ENCODE peak calls at places on chromosomes 16 and 17, in five cellular contexts. O, U, W, L and S are unnamed samples.

GRCh38 chr16:52318259-52319008 is 228.5 kb downstream of the TOX3 start:
- DNase-seq in O (no peak), U (no peak), W (peak), L (no peak), S (no peak)

GRCh38 chr17:17156107-17156506 is 50.0 kb downstream of the PLD6 start:
- DNase-seq in O (no peak), U (no peak), W (no peak), L (no peak), S (no peak)

GRCh38 chr17:78322858-78323455 is 36.9 kb downstream of the SOCS3 start:
- DNase-seq in O (no peak), U (no peak), W (no peak), L (no peak), S (no peak)

GRCh38 chr16:5041604-5042133 is 7.9 kb upstream of the NAGPA start:
- DNase-seq in O (no peak), U (no peak), W (no peak), L (peak), S (no peak)

GRCh38 chr16:17374668-17375255 is 96.0 kb downstream of the XYLT1 start:
- DNase-seq in O (no peak), U (no peak), W (no peak), L (no peak), S (no peak)

GRCh38 chr16:48385272-48385953 is at the start of gene SIAH1:
- DNase-seq in O (peak), U (peak), W (peak), L (peak), S (no peak)

GRCh38 chr16:84617068-84617630 is 729 bp downstream of the COTL1 start:
- DNase-seq in O (no peak), U (no peak), W (no peak), L (peak), S (no peak)

GRCh38 chr17:81859906-81860755 is at the start of gene P4HB:
- DNase-seq in O (no peak), U (no peak), W (no peak), L (no peak), S (no peak)

GRCh38 chr17:38403491-38403890 is 24.8 kb upstream of the ARHGAP23 start:
- DNase-seq in O (no peak), U (no peak), W (no peak), L (peak), S (no peak)

GRCh38 chr17:18055597-18055996 is 16.4 kb downstream of the GID4 start:
- DNase-seq in O (no peak), U (no peak), W (no peak), L (no peak), S (no peak)

GRCh38 chr16:30085247-30085646 is 6.5 kb downstream of the TBX6 start:
- DNase-seq in O (no peak), U (no peak), W (no peak), L (no peak), S (no peak)

GRCh38 chr17:63189082-63189481 is 223.0 kb downstream of the TANC2 start:
- DNase-seq in O (no peak), U (peak), W (no peak), L (no peak), S (no peak)

GRCh38 chr17:27322690-27323508 is 29.0 kb downstream of the WSB1 start:
- DNase-seq in O (no peak), U (no peak), W (no peak), L (no peak), S (no peak)

GRCh38 chr17:64277831-64278562 is 14.9 kb upstream of the TEX2 start:
- DNase-seq in O (no peak), U (no peak), W (no peak), L (no peak), S (no peak)

GRCh38 chr17:80798595-80799552 is 192.8 kb upstream of the CHMP6 start:
- DNase-seq in O (no peak), U (no peak), W (no peak), L (no peak), S (no peak)

GRCh38 chr16:73163238-73163795 is 115.4 kb upstream of the ZFHX3 start:
- DNase-seq in O (no peak), U (no peak), W (no peak), L (no peak), S (no peak)

GRCh38 chr17:71380535-71380934 is 740.3 kb upstream of the SOX9 start:
- DNase-seq in O (no peak), U (no peak), W (no peak), L (no peak), S (no peak)

GRCh38 chr17:61794792-61795191 is 68.5 kb downstream of the BRIP1 start:
- DNase-seq in O (no peak), U (no peak), W (no peak), L (no peak), S (no peak)

GRCh38 chr16:1019234-1019933 is 37.8 kb downstream of the SOX8 start:
- DNase-seq in O (no peak), U (no peak), W (no peak), L (peak), S (no peak)

GRCh38 chr17:10743316-10744009 is 13.6 kb upstream of the TMEM220 start:
- DNase-seq in O (no peak), U (no peak), W (no peak), L (no peak), S (no peak)

GRCh38 chr16:62018301-62019060 is 17.8 kb downstream of the CDH8 start:
- DNase-seq in O (no peak), U (no peak), W (no peak), L (no peak), S (no peak)

GRCh38 chr16:58125041-58125440 is 4.1 kb downstream of the CFAP20 start:
- DNase-seq in O (no peak), U (no peak), W (no peak), L (no peak), S (no peak)

GRCh38 chr17:6231886-6232767 is 161.9 kb downstream of the WSCD1 start:
- DNase-seq in O (no peak), U (no peak), W (no peak), L (peak), S (no peak)

GRCh38 chr17:67718325-67718941 is 697 bp downstream of the NOL11 start:
- DNase-seq in O (no peak), U (no peak), W (peak), L (peak), S (no peak)

GRCh38 chr16:88678224-88678979 is 7.9 kb downstream of the SNAI3 start:
- DNase-seq in O (no peak), U (no peak), W (no peak), L (no peak), S (no peak)

GRCh38 chr16:1070084-1070987 is 2.2 kb upstream of the SSTR5 start:
- DNase-seq in O (no peak), U (no peak), W (no peak), L (no peak), S (no peak)

GRCh38 chr17:27497696-27498095 is 41.4 kb downstream of the KSR1 start:
- DNase-seq in O (no peak), U (no peak), W (no peak), L (no peak), S (no peak)

GRCh38 chr17:78676415-78677302 is 99.5 kb upstream of the DNAH17 start:
- DNase-seq in O (no peak), U (no peak), W (no peak), L (no peak), S (no peak)

GRCh38 chr16:54493076-54493475 is 206.5 kb upstream of the IRX3 start:
- DNase-seq in O (no peak), U (no peak), W (no peak), L (peak), S (no peak)

GRCh38 chr17:77427471-77427991 is 286.8 kb downstream of the SEC14L1 start:
- DNase-seq in O (no peak), U (no peak), W (no peak), L (no peak), S (no peak)

GRCh38 chr17:79803997-79804855 is 7.3 kb upstream of the CBX8 start:
- DNase-seq in O (no peak), U (peak), W (no peak), L (peak), S (no peak)

GRCh38 chr17:45019177-45019711 is 32.2 kb downstream of the DCAKD start:
- DNase-seq in O (no peak), U (peak), W (peak), L (peak), S (no peak)

GRCh38 chr17:51427259-51428255 is 167.2 kb downstream of the UTP18 start:
- DNase-seq in O (no peak), U (no peak), W (peak), L (no peak), S (no peak)

GRCh38 chr16:50156590-50156989 is 3.5 kb downstream of the TENT4B start:
- DNase-seq in O (no peak), U (no peak), W (no peak), L (no peak), S (no peak)

GRCh38 chr16:14303654-14304394 is 232.7 kb downstream of the MRTFB start:
- DNase-seq in O (no peak), U (no peak), W (no peak), L (no peak), S (no peak)

GRCh38 chr16:49491111-49491670 is 117.6 kb downstream of the C16orf78 start:
- DNase-seq in O (no peak), U (no peak), W (no peak), L (no peak), S (no peak)

GRCh38 chr16:3094289-3095027 is 4.6 kb downstream of the ZSCAN10 start:
- DNase-seq in O (no peak), U (peak), W (no peak), L (peak), S (no peak)

GRCh38 chr17:1000597-1001490 is 3.9 kb downstream of the TIMM22 start:
- DNase-seq in O (no peak), U (no peak), W (no peak), L (no peak), S (no peak)

GRCh38 chr17:19317359-19318095 is 45.0 kb downstream of the B9D1 start:
- DNase-seq in O (no peak), U (no peak), W (no peak), L (peak), S (no peak)